ENCODE peak calls at places on chromosomes 5 and 9, in five cellular contexts. C is GM23338, P is Peyer's patch, Q is breast epithelium, U is hepatocyte. O is an unnamed sample. For H3K27me3, the result is how much of the 10 kb centered on the place peaks cover.

GRCh38 chr9:28365020-28365640 is 791.8 kb upstream of the C9orf72 start:
- DNase-seq in C (peak), P (no peak), Q (no peak), U (peak), O (no peak)

GRCh38 chr5:38755171-38755570 is 90.6 kb upstream of the OSMR start:
- DNase-seq in C (no peak), P (no peak), Q (no peak), U (no peak), O (no peak)

GRCh38 chr5:142670811-142671210 is 15.1 kb downstream of the FGF1 start:
- DNase-seq in C (no peak), P (no peak), Q (no peak), U (no peak), O (no peak)

GRCh38 chr5:7849531-7850240 is 1.2 kb downstream of the CFAP90 start:
- DNase-seq in C (peak), P (no peak), Q (no peak), U (peak), O (no peak)

GRCh38 chr5:170330568-170331054 is 33.0 kb upstream of the LCP2 start:
- DNase-seq in C (no peak), P (no peak), Q (no peak), U (no peak), O (no peak)

GRCh38 chr9:14027114-14027812 is 286.7 kb downstream of the NFIB start:
- DNase-seq in C (no peak), P (no peak), Q (no peak), U (peak), O (peak)

GRCh38 chr9:17116400-17116837 is 18.4 kb upstream of the CNTLN start:
- DNase-seq in C (peak), P (no peak), Q (no peak), U (peak), O (no peak)

GRCh38 chr9:91502475-91502874 is 78.8 kb upstream of the NFIL3 start:
- DNase-seq in C (no peak), P (no peak), Q (no peak), U (no peak), O (no peak)

GRCh38 chr5:156879665-156880285 is 29.7 kb downstream of the PPP1R2B start:
- DNase-seq in C (no peak), P (no peak), Q (no peak), U (no peak), O (no peak)

GRCh38 chr5:78046006-78046405 is 248.5 kb downstream of the AP3B1 start:
- DNase-seq in C (peak), P (no peak), Q (no peak), U (no peak), O (no peak)

GRCh38 chr9:18996191-18996590 is 36.8 kb downstream of the SAXO1 start:
- DNase-seq in C (no peak), P (no peak), Q (no peak), U (peak), O (no peak)

GRCh38 chr9:2599896-2600295 is 21.7 kb upstream of the VLDLR start:
- DNase-seq in C (no peak), P (no peak), Q (no peak), U (no peak), O (no peak)

GRCh38 chr5:76838481-76839261 is 11.1 kb upstream of the S100Z start:
- DNase-seq in C (no peak), P (no peak), Q (no peak), U (peak), O (no peak)

GRCh38 chr9:87223397-87224246 is 274.0 kb upstream of the DAPK1 start:
- DNase-seq in C (peak), P (no peak), Q (peak), U (no peak), O (no peak)

GRCh38 chr5:174188300-174188699 is 142.8 kb downstream of the NSG2 start:
- DNase-seq in C (no peak), P (no peak), Q (no peak), U (no peak), O (no peak)

GRCh38 chr5:95238560-95239325 is 46.2 kb downstream of the MCTP1 start:
- DNase-seq in C (no peak), P (no peak), Q (no peak), U (no peak), O (no peak)

GRCh38 chr5:105968961-105969360 is 1701.8 kb downstream of the EFNA5 start:
- DNase-seq in C (no peak), P (no peak), Q (no peak), U (no peak), O (no peak)

GRCh38 chr9:91949946-91950664 is at the start of gene ROR2:
- DNase-seq in C (peak), P (peak), Q (peak), U (peak), O (peak)

GRCh38 chr9:137582286-137582860 is 3.6 kb upstream of the DPH7 start:
- DNase-seq in C (peak), P (no peak), Q (no peak), U (no peak), O (no peak)
- TF ChIP-seq CTCF in C (peak), P (no peak), Q (no peak), U (peak), O (no peak)

GRCh38 chr9:70402213-70402612 is 12.2 kb downstream of the KLF9 start:
- DNase-seq in C (no peak), P (no peak), Q (no peak), U (no peak), O (no peak)

GRCh38 chr9:70403166-70403565 is 11.3 kb downstream of the KLF9 start:
- DNase-seq in C (no peak), P (no peak), Q (peak), U (no peak), O (no peak)

GRCh38 chr9:70405808-70406445 is 8.5 kb downstream of the KLF9 start:
- DNase-seq in C (peak), P (no peak), Q (peak), U (no peak), O (peak)

GRCh38 chr9:70404261-70404660 is 10.2 kb downstream of the KLF9 start:
- DNase-seq in C (no peak), P (no peak), Q (peak), U (no peak), O (peak)

DNA sequence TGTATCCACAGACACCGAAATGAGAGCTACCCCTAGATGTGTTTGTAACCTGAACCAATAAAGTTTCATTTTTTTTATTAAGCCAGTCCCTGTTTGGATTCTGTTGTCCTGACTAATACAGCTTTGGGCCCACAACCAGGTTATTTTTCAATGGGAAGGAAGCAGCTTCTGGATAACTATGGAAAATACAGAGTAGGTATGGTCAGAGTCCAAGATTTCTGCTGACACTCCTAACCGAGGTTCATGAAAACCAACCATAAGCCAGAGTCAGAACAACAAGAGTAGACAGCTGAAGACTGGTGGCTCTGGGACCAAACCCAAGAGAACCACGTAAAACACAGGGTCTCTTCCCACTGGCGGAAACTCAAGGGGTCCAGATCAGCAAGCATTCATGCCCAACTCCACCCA is 10.8 kb downstream of the KLF9 start:
- DNase-seq in C (no peak), P (no peak), Q (peak), U (no peak), O (no peak)
- H3K27ac ChIP-seq in C (no peak), P (peak), Q (peak), U (peak), O (peak)

GRCh38 chr9:129685933-129686259 is 20.4 kb downstream of the PRRX2 start:
- DNase-seq in C (no peak), P (no peak), Q (no peak), U (no peak), O (no peak)
- H3K27me3 ChIP-seq in C (under half), P (under half), Q (under half), U (under half), O (under half)

GRCh38 chr5:145903862-145904261 is 31.0 kb upstream of the GRXCR2 start:
- DNase-seq in C (no peak), P (no peak), Q (no peak), U (no peak), O (no peak)

GRCh38 chr5:145902421-145902820 is 29.6 kb upstream of the GRXCR2 start:
- DNase-seq in C (no peak), P (no peak), Q (no peak), U (no peak), O (no peak)

GRCh38 chr5:145904743-145905142 is 31.6 kb upstream of the SH3RF2 start:
- DNase-seq in C (no peak), P (no peak), Q (no peak), U (no peak), O (no peak)

GRCh38 chr5:145906401-145906800 is 30.0 kb upstream of the SH3RF2 start:
- DNase-seq in C (no peak), P (no peak), Q (no peak), U (no peak), O (no peak)

GRCh38 chr5:145903113-145903512 is 30.3 kb upstream of the GRXCR2 start:
- DNase-seq in C (peak), P (no peak), Q (no peak), U (no peak), O (no peak)
- TF ChIP-seq CTCF in C (peak), P (no peak), Q (no peak), U (no peak), O (no peak)